ENCODE peak calls at places on chromosome 4, in nine cellular contexts. Y is PC-3, T is neuronal stem cell, G is astrocyte, V is colonic mucosa, U is H9, R is IMR-90, I is endothelial cell of umbilical vein, N is neural progenitor cell. L is an unnamed sample.

GRCh38 chr4:13432453-13432852 is 51.7 kb downstream of the RAB28 start:
- DNase-seq in Y (no peak), T (no peak), G (peak; percentile 37), V (no peak), U (no peak), R (peak; percentile 39), I (no peak), N (no peak), L (peak; percentile 2)

GRCh38 chr4:105707783-105708182 is 706 bp downstream of the INTS12 start:
- DNase-seq in Y (no peak), T (no peak), G (no peak), V (no peak), U (no peak), R (no peak), I (no peak), N (no peak), L (peak; percentile 28)

GRCh38 chr4:153947998-153948397 is 159.1 kb upstream of the SFRP2 start:
- DNase-seq in Y (no peak), T (no peak), G (no peak), V (no peak), U (no peak), R (no peak), I (no peak), N (no peak), L (no peak)

GRCh38 chr4:172521171-172521570 is 647.4 kb upstream of the GALNT7 start:
- DNase-seq in Y (no peak), T (no peak), G (no peak), V (no peak), U (no peak), R (no peak), I (no peak), N (no peak), L (no peak)

GRCh38 chr4:150217192-150217591 is 138.9 kb downstream of the DCLK2 start:
- DNase-seq in Y (peak; percentile 61), T (peak; percentile 23), G (peak; percentile 84), V (no peak), U (no peak), R (peak; percentile 87), I (peak; percentile 45), N (peak; percentile 68), L (peak; percentile 71)

GRCh38 chr4:138217567-138217966 is 24.6 kb downstream of the SLC7A11 start:
- DNase-seq in Y (no peak), T (no peak), G (no peak), V (no peak), U (peak; percentile 42), R (no peak), I (no peak), N (peak; percentile 69), L (no peak)

GRCh38 chr4:8761824-8762205 is 109.8 kb downstream of the HMX1 start:
- DNase-seq in Y (no peak), T (no peak), G (no peak), V (no peak), U (no peak), R (no peak), I (no peak), N (no peak), L (no peak)

GRCh38 chr4:133711817-133712216 is 489.8 kb downstream of the PABPC4L start:
- DNase-seq in Y (no peak), T (no peak), G (peak; percentile 79), V (no peak), U (no peak), R (no peak), I (no peak), N (no peak), L (no peak)

GRCh38 chr4:11691236-11691635 is 262.5 kb upstream of the HS3ST1 start:
- DNase-seq in Y (peak; percentile 76), T (no peak), G (no peak), V (no peak), U (no peak), R (no peak), I (peak; percentile 61), N (no peak), L (no peak)

GRCh38 chr4:134365852-134366251 is 164.3 kb upstream of the PABPC4L start:
- DNase-seq in Y (peak; percentile 19), T (no peak), G (peak; percentile 50), V (no peak), U (no peak), R (peak; percentile 10), I (no peak), N (no peak), L (peak; percentile 44)

GRCh38 chr4:95249402-95250043 is 299.2 kb downstream of the UNC5C start:
- DNase-seq in Y (no peak), T (no peak), G (no peak), V (no peak), U (no peak), R (no peak), I (no peak), N (no peak), L (no peak)

GRCh38 chr4:183326853-183327252 is 4.6 kb upstream of the CLDN24 start:
- DNase-seq in Y (peak; percentile 76), T (no peak), G (no peak), V (no peak), U (no peak), R (peak; percentile 40), I (no peak), N (no peak), L (no peak)

GRCh38 chr4:148757171-148757570 is 315.0 kb upstream of the NR3C2 start:
- DNase-seq in Y (peak; percentile 49), T (no peak), G (no peak), V (no peak), U (no peak), R (peak; percentile 66), I (no peak), N (no peak), L (no peak)

GRCh38 chr4:159010563-159011260 is 92.2 kb upstream of the RAPGEF2 start:
- DNase-seq in Y (peak; percentile 68), T (no peak), G (peak; percentile 74), V (peak; percentile 55), U (no peak), R (peak; percentile 67), I (no peak), N (no peak), L (peak; percentile 77)

GRCh38 chr4:77581724-77582123 is 23.9 kb upstream of the CXCL13 start:
- DNase-seq in Y (peak; percentile 68), T (no peak), G (no peak), V (no peak), U (no peak), R (no peak), I (no peak), N (no peak), L (peak; percentile 37)

GRCh38 chr4:167775374-167775773 is 317.0 kb upstream of the ANXA10 start:
- DNase-seq in Y (peak; percentile 62), T (no peak), G (peak; percentile 4), V (no peak), U (no peak), R (peak; percentile 1), I (no peak), N (no peak), L (no peak)

GRCh38 chr4:182913621-182914020 is 3.6 kb downstream of the DCTD start:
- DNase-seq in Y (no peak), T (no peak), G (no peak), V (no peak), U (no peak), R (no peak), I (no peak), N (no peak), L (no peak)

GRCh38 chr4:2806392-2807355 is 13.8 kb downstream of the SH3BP2 start:
- DNase-seq in Y (no peak), T (no peak), G (no peak), V (peak; percentile 79), U (no peak), R (peak; percentile 55), I (peak; percentile 62), N (no peak), L (peak; percentile 84)
- H3K9ac ChIP-seq in Y (no peak overlapping the region), T (no peak overlapping the region), G (no peak overlapping the region), V (peak overlapping the region; percentile 82), U (no peak overlapping the region), R (no peak overlapping the region), I (no peak overlapping the region), N (no peak overlapping the region), L (peak overlapping the region; percentile 73)

GRCh38 chr4:2923141-2923551 is 40.1 kb downstream of the NOP14 start:
- DNase-seq in Y (no peak), T (no peak), G (peak; percentile 51), V (no peak), U (no peak), R (peak; percentile 55), I (no peak), N (no peak), L (no peak)
- H3K9ac ChIP-seq in Y (no peak overlapping the region), T (no peak overlapping the region), G (peak overlapping the region; percentile 25), V (no peak overlapping the region), U (no peak overlapping the region), R (no peak overlapping the region), I (no peak overlapping the region), N (no peak overlapping the region), L (no peak overlapping the region)

DNA sequence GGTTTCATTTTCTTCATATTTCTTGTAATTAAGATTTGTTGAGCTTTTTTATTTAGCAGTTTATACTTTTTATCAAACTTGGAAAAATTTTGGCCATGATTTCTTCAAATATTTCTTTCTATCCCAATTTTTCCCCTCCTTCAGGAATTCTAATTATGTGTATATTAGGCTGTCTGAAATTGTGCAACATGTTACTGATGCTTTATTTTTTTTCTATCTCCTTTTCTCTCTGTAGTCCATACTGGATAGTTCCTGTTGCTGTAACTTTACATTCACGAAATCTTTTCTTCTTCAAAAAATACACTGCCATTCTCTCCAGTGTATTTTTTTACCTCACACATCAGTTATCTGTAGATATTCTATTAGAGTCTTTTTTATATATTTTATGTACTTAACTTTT is 10.8 kb downstream of the THAP6 start:
- DNase-seq in Y (no peak), T (no peak), G (no peak), V (no peak), U (no peak), R (no peak), I (no peak), N (no peak), L (peak; percentile 12)
- H3K9ac ChIP-seq in Y (no peak overlapping the region), T (no peak overlapping the region), G (no peak overlapping the region), V (no peak overlapping the region), U (no peak overlapping the region), R (peak overlapping the region; percentile 44), I (no peak overlapping the region), N (no peak overlapping the region), L (no peak overlapping the region)

GRCh38 chr4:186081202-186081807 is 12.3 kb downstream of the TLR3 start:
- DNase-seq in Y (no peak), T (peak; percentile 45), G (no peak), V (no peak), U (peak; percentile 81), R (no peak), I (peak; percentile 18), N (peak; percentile 76), L (no peak)
- H3K9ac ChIP-seq in Y (no peak overlapping the region), T (no peak overlapping the region), G (peak overlapping the region; percentile 10), V (no peak overlapping the region), U (no peak overlapping the region), R (no peak overlapping the region), I (no peak overlapping the region), N (no peak overlapping the region), L (no peak overlapping the region)

L was measured in adipocyte.